ENCODE peak calls at places on chromosomes 5 and 9, in nine cellular contexts. Q, T, G, Z, P, K, W, E and S are unnamed samples.
A peak's percentile ranks its signal among the peaks of the same experiment; 100 is the strongest.

GRCh38 chr9:83307051-83307724 is 231.0 kb downstream of the FRMD3 start:
- DNase-seq in Q (no peak), T (no peak), G (peak; percentile 37), Z (no peak), P (no peak), K (no peak), W (no peak), E (no peak), S (peak; percentile 6)

GRCh38 chr5:124263172-124263571 is 483.3 kb downstream of the ZNF608 start:
- DNase-seq in Q (no peak), T (no peak), G (no peak), Z (no peak), P (no peak), K (no peak), W (no peak), E (no peak), S (no peak)

GRCh38 chr5:9233712-9234111 is 312.2 kb downstream of the SEMA5A start:
- DNase-seq in Q (no peak), T (no peak), G (no peak), Z (peak; percentile 32), P (peak; percentile 12), K (no peak), W (no peak), E (no peak), S (no peak)

GRCh38 chr5:165139730-165140129 is 1634.3 kb downstream of the MAT2B start:
- DNase-seq in Q (no peak), T (no peak), G (no peak), Z (no peak), P (no peak), K (no peak), W (no peak), E (no peak), S (no peak)

GRCh38 chr5:135269828-135270545 is 129.0 kb downstream of the MACROH2A1 start:
- DNase-seq in Q (no peak), T (peak; percentile 90), G (no peak), Z (no peak), P (no peak), K (no peak), W (no peak), E (no peak), S (no peak)

GRCh38 chr5:161744276-161744675 is 58.8 kb downstream of the GABRA6 start:
- DNase-seq in Q (no peak), T (no peak), G (no peak), Z (no peak), P (no peak), K (no peak), W (no peak), E (no peak), S (no peak)

GRCh38 chr5:132471944-132472343 is 18.6 kb downstream of the IRF1 start:
- DNase-seq in Q (no peak), T (peak; percentile 90), G (no peak), Z (no peak), P (no peak), K (no peak), W (no peak), E (peak; percentile 8), S (no peak)

GRCh38 chr5:67315802-67316103 is 119.2 kb upstream of the CD180 start:
- DNase-seq in Q (no peak), T (no peak), G (no peak), Z (no peak), P (no peak), K (no peak), W (no peak), E (no peak), S (no peak)

GRCh38 chr5:7878381-7878873 is 9.5 kb downstream of the MTRR start:
- DNase-seq in Q (no peak), T (peak; percentile 62), G (no peak), Z (no peak), P (no peak), K (no peak), W (no peak), E (no peak), S (no peak)
- H3K4me3 ChIP-seq in Q (no peak overlapping the region), T (no peak overlapping the region), G (no peak overlapping the region), Z (no peak overlapping the region), P (no peak overlapping the region), K (no peak overlapping the region), W (no peak overlapping the region), E (no peak overlapping the region), S (no peak overlapping the region)

DNA sequence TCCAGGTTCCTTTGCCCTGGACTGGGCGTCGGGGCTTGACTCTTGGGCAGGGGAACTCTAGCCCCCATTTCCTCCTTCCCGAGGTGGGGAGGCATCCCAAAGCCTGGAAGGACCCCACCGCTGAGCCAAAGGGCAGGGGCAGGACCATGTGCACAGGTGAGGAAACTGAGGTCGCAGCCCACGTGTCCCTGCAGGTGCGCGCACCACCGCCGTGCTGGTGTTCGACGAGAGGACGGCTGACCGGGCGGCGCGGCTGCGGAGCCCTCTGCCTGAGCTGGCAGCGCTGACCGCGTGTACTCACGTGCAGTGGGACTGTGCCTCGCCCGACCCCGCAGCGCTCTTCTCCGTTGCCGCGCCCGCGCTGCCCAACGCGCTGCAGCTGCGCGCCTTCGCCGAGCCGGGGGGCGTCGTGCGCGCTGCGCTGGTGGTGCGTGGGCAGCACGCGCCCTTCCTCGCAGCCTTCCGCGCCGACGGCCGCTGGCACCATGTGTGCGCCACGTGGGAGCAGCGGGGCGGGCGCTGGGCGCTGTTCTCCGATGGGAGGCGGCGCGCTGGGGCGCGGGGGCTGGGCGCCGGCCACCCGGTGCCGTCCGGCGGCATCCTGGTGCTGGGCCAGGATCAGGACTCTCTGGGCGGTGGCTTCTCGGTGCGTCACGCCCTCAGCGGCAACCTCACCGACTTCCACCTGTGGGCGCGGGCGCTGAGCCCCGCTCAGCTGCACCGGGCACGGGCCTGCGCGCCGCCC is 2.8 kb downstream of the ADGRD2 start:
- DNase-seq in Q (no peak), T (peak; percentile 79), G (no peak), Z (no peak), P (no peak), K (peak; percentile 63), W (no peak), E (no peak), S (no peak)
- H3K27ac ChIP-seq in Q (no peak overlapping the region), T (no peak overlapping the region), G (no peak overlapping the region), Z (no peak overlapping the region), P (no peak overlapping the region), K (no peak overlapping the region), W (no peak overlapping the region), E (no peak overlapping the region), S (no peak overlapping the region)

GRCh38 chr9:37942616-37943328 is 38.8 kb upstream of the SLC25A51 start:
- DNase-seq in Q (no peak), T (peak; percentile 70), G (no peak), Z (no peak), P (no peak), K (peak; percentile 35), W (no peak), E (no peak), S (no peak)

GRCh38 chr9:37946041-37946440 is 42.1 kb upstream of the SLC25A51 start:
- DNase-seq in Q (no peak), T (no peak), G (no peak), Z (no peak), P (no peak), K (no peak), W (no peak), E (no peak), S (no peak)

GRCh38 chr9:37943329-37944265 is 39.7 kb upstream of the SLC25A51 start:
- DNase-seq in Q (no peak), T (peak; percentile 93), G (peak; percentile 58), Z (peak; percentile 60), P (no peak), K (peak; percentile 74), W (peak; percentile 74), E (no peak), S (no peak)

GRCh38 chr9:37944671-37945481 is 40.9 kb upstream of the SLC25A51 start:
- DNase-seq in Q (no peak), T (peak; percentile 90), G (no peak), Z (peak; percentile 90), P (peak; percentile 31), K (no peak), W (no peak), E (no peak), S (no peak)

DNA sequence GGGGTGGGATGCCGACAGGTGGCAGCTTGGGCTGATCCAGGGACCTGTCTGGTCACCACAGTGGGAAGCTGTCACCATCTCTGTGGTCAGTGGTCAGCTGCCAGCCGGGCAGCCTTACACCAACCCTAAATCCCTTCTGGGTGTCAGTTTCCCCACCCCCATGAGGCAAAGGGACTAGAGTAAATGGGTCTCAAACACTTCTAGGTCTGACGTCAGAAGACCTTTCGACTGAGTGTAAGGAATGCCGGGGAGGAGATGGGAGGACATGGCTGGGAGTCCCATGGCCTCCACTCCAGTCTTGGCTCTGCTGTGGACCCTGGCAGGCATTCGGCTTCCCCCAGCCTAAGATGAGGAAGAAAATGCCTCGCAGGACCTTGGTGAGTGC is 40.3 kb upstream of the SLC25A51 start:
- DNase-seq in Q (no peak), T (peak; percentile 71), G (no peak), Z (no peak), P (no peak), K (no peak), W (no peak), E (no peak), S (no peak)
- H3K4me1 ChIP-seq in Q (peaks cover 35% of the 10 kb centered on the region), T (peaks cover 40% of the 10 kb centered on the region), G (peaks cover 22% of the 10 kb centered on the region), Z (peaks cover 8% of the 10 kb centered on the region), P (no peaks in the 10 kb centered on the region), K (peaks cover 25% of the 10 kb centered on the region), W (peaks cover 20% of the 10 kb centered on the region), E (peaks cover 10% of the 10 kb centered on the region), S (no peaks in the 10 kb centered on the region)

GRCh38 chr5:172113036-172113435 is 75.0 kb downstream of the STK10 start:
- DNase-seq in Q (no peak), T (no peak), G (no peak), Z (no peak), P (no peak), K (no peak), W (no peak), E (peak; percentile 53), S (peak; percentile 68)

GRCh38 chr5:172110260-172110815 is 77.7 kb downstream of the STK10 start:
- DNase-seq in Q (no peak), T (no peak), G (no peak), Z (no peak), P (no peak), K (no peak), W (peak; percentile 57), E (no peak), S (no peak)

GRCh38 chr5:172107606-172108005 is 80.4 kb downstream of the STK10 start:
- DNase-seq in Q (no peak), T (peak; percentile 94), G (no peak), Z (peak; percentile 63), P (no peak), K (no peak), W (peak; percentile 7), E (no peak), S (no peak)

GRCh38 chr5:172109749-172110148 is 78.3 kb downstream of the STK10 start:
- DNase-seq in Q (no peak), T (no peak), G (no peak), Z (no peak), P (no peak), K (no peak), W (peak; percentile 25), E (no peak), S (no peak)

DNA sequence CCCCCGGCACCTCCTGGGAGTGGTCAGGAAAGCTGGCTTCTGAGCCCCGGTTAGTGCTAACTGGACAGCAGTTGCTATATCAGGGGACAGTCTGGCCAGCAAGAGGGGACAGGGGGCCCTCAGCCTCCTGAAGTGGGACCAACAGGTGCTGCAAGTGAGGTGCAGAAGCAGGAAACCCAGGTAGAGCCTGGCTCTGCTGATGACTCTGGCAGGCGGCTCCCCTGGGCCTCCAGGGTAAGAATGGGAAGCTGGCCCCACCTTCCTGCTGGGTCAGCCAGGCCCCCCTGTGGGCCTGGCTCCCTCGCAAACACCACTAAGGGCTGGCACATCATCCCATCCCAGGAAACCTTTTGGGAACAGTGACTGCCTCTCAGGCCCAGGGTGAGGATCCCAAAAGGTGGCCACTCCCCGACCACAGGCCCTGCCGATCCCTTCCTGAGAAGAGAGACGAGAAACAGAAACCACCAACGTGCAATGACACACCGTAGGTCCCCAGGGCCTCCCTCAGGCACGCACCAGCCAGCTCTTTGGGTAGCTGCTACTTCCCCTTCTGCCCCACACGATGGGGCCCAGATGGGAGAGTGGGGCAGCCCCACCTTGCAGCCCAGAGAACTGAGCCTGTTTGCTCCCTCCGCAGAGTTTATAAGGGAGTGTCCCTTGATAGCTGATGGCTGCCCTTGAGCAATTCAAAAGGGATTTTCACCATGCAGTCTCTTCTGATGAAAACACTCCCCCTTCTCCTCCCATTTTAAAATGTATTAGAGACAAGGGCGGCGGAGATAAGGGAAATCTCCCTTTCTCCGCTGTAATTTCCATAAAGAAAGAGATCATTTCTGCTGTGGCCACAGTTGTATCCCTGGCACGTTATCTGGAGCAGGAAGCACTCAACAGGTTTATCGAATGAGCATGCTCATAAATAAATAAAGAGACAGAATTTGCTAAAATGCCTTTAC is 76.8 kb downstream of the STK10 start:
- DNase-seq in Q (no peak), T (peak; percentile 91), G (peak; percentile 21), Z (no peak), P (no peak), K (peak; percentile 93), W (peak; percentile 74), E (peak; percentile 68), S (peak; percentile 63)
- H3K4me3 ChIP-seq in Q (no peak overlapping the region), T (peak overlapping the region; percentile 50), G (no peak overlapping the region), Z (no peak overlapping the region), P (no peak overlapping the region), K (peak overlapping the region; percentile 22), W (no peak overlapping the region), E (peak overlapping the region; percentile 7), S (no peak overlapping the region)